ENCODE peak calls at places on chromosomes 16 and 17, in nine cellular contexts. I, J, W, Z, D, G, S, R and C are unnamed samples.

GRCh38 chr17:45231481-45232116 is 9.9 kb downstream of the FMNL1 start:
- DNase-seq in R (no peak), Z (peak; percentile 40), I (no peak), D (no peak), G (peak; percentile 78), S (peak; percentile 56), J (no peak), W (no peak), C (peak; percentile 44)

GRCh38 chr17:41329279-41329925 is 13.9 kb upstream of the KRTAP17-1 start:
- DNase-seq in G (peak; percentile 78), I (no peak), J (no peak), S (peak; percentile 41), Z (peak; percentile 41), D (peak; percentile 51), R (peak; percentile 56), W (no peak), C (peak; percentile 35)

GRCh38 chr17:21019976-21020575 is 22.7 kb downstream of the USP22 start:
- DNase-seq in J (no peak), Z (peak; percentile 49), W (peak; percentile 58), S (peak; percentile 55), R (no peak), I (no peak), D (no peak), G (no peak), C (no peak)

GRCh38 chr16:2819939-2820835 is 3.1 kb downstream of the PRSS21 start:
- DNase-seq in W (peak; percentile 1), R (no peak), D (no peak), S (no peak), Z (no peak), I (no peak), J (no peak), G (no peak), C (no peak)

GRCh38 chr17:20995164-20995872 is 47.5 kb downstream of the USP22 start:
- DNase-seq in S (no peak), D (no peak), W (no peak), Z (peak; percentile 3), G (no peak), I (no peak), R (no peak), J (no peak), C (no peak)

GRCh38 chr16:84117482-84117843 is 721 bp upstream of the MBTPS1 start:
- DNase-seq in I (peak; percentile 22), S (no peak), R (peak; percentile 31), D (no peak), J (no peak), G (no peak), W (no peak), Z (peak; percentile 21), C (peak; percentile 30)

GRCh38 chr17:7383742-7384488 is 3.0 kb downstream of the TNK1 start:
- DNase-seq in S (peak; percentile 34), Z (no peak), W (no peak), D (no peak), G (peak; percentile 92), I (no peak), R (peak; percentile 13), J (peak; percentile 42), C (peak; percentile 42)

GRCh38 chr16:27177031-27177774 is 26.1 kb upstream of the KDM8 start:
- DNase-seq in S (no peak), W (no peak), R (peak; percentile 93), G (no peak), D (no peak), J (no peak), Z (no peak), I (no peak), C (no peak)

GRCh38 chr17:72572604-72573491 is 452.0 kb downstream of the SOX9 start:
- DNase-seq in W (no peak), G (no peak), R (peak; percentile 70), I (no peak), J (no peak), S (no peak), Z (no peak), D (no peak), C (no peak)

GRCh38 chr17:8080208-8080798 is 7.2 kb downstream of the ALOX12B start:
- DNase-seq in S (no peak), J (no peak), R (no peak), D (no peak), W (no peak), Z (no peak), G (no peak), I (no peak), C (no peak)

GRCh38 chr17:82487898-82488297 is 29.4 kb downstream of the NARF start:
- DNase-seq in R (no peak), S (no peak), I (no peak), W (no peak), D (no peak), G (no peak), J (peak; percentile 73), Z (no peak), C (peak; percentile 83)

GRCh38 chr16:89365044-89365467 is 125.3 kb downstream of the ANKRD11 start:
- DNase-seq in D (no peak), S (no peak), W (no peak), R (peak; percentile 95), I (no peak), Z (no peak), G (no peak), J (no peak), C (no peak)

GRCh38 chr16:52384378-52384777 is 162.6 kb downstream of the TOX3 start:
- DNase-seq in J (no peak), R (no peak), D (no peak), W (no peak), Z (no peak), G (no peak), I (no peak), S (no peak), C (no peak)

GRCh38 chr17:8455660-8456059 is 20.0 kb downstream of the NDEL1 start:
- DNase-seq in S (no peak), D (no peak), J (no peak), W (no peak), R (no peak), G (no peak), I (no peak), Z (no peak), C (no peak)

GRCh38 chr16:89918453-89919347 is at the start of gene MC1R:
- DNase-seq in S (no peak), J (no peak), Z (no peak), G (peak; percentile 78), D (no peak), R (peak; percentile 21), I (no peak), W (no peak), C (no peak)

DNA sequence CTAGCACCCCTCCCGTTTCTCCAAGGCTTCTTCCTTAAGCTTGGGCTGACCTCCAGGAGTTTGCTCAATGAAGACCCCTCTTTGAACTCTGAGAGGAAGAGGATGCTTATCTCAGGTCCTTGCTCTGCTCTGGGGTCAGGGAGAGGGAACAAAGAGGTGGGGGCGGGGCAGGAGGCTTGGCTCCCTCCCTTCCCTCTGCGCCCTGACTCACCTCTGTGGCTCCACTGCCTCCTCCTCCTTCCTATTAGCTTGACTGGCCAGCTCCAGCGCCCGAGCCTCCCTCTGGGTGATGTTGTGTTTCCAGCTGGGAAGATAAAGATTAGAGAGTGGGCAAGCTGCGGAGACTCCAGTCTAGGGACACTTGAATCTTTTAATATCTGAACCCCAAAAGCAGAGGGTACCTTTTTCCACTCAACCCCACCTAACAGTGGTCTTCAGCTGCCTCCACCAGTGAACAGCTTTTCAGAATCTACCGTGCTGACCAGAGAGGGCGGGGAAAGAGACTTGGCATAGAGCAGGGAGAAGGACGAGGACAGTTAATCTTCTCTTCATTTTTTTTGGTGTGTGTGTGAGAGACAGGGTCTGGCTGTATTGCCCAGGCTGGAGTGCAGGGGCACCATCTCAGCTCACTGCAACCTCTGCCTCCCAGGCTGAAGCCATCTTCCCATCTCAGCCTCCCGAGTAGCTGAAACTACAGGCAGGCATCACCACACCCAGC is 6.7 kb downstream of the GIP start:
- DNase-seq in R (peak; percentile 63), W (no peak), D (peak; percentile 38), G (peak; percentile 66), S (no peak), Z (no peak), J (no peak), I (no peak), C (no peak)
- TF ChIP-seq POLR2A in R (no peak), W (no peak), D (no peak), G (no peak), S (no peak), Z (no peak), J (no peak), I (no peak), C (no peak)

GRCh38 chr16:74307383-74307782 is 10.8 kb downstream of the PSMD7 start:
- DNase-seq in S (no peak), R (no peak), G (no peak), W (no peak), I (no peak), Z (no peak), D (no peak), J (no peak), C (no peak)
- TF ChIP-seq POLR2A in S (no peak), R (no peak), G (no peak), W (no peak), I (no peak), Z (no peak), D (no peak), J (no peak), C (no peak)

GRCh38 chr16:81172769-81173658 is 65.5 kb upstream of the BCO1 start:
- DNase-seq in D (no peak), I (no peak), J (no peak), W (no peak), Z (no peak), R (no peak), S (no peak), G (no peak), C (no peak)
- TF ChIP-seq POLR2A in D (no peak), I (no peak), J (no peak), W (no peak), Z (no peak), R (no peak), S (no peak), G (no peak), C (no peak)

GRCh38 chr17:32518856-32519768 is 32.3 kb downstream of the CDK5R1 start:
- DNase-seq in Z (peak; percentile 42), R (no peak), G (peak; percentile 84), W (peak; percentile 27), D (peak; percentile 42), J (peak; percentile 48), I (no peak), S (peak; percentile 63), C (peak; percentile 70)
- TF ChIP-seq POLR2A in Z (no peak), R (no peak), G (no peak), W (no peak), D (no peak), J (no peak), I (no peak), S (no peak), C (no peak)

DNA sequence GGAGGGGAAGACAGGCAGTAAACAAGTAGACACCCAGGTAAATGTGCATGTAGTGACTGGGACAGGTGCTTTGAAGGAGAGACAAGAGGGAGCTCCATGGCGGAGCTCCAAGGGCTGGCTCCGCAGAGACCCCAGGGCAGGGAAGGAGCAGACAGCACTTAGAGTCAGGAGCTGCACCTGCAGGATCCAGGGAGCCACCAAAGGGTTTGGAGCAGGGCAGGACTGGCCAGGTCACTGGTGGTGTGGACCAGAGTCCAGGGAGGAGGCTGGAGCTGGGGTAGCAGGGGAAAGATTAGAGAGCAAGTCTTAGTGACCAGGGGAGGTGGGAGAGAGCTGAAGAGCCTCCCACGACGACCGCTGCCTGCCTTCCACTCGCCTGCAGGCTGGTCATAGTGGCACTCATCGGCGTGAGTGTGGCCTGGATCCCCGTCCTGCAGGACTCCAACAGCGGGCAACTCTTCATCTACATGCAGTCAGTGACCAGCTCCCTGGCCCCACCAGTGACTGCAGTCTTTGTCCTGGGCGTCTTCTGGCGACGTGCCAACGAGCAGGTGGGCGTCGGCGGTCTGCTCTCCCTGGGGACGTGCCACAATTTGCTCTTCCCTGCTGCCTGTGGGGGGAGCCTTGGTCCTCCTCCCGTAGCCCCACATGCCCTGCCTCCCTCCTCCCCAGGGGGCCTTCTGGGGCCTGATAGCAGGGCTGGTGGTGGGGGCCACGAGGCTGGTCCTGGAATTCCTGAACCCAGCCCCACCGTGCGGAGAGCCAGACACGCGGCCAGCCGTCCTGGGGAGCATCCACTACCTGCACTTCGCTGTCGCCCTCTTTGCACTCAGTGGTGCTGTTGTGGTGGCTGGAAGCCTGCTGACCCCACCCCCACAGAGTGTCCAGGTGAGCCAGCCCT is 14.7 kb upstream of the FAM83G start:
- DNase-seq in R (no peak), J (peak; percentile 19), I (no peak), W (no peak), Z (peak; percentile 7), G (no peak), S (no peak), D (no peak), C (no peak)
- TF ChIP-seq POLR2A in R (no peak), J (no peak), I (no peak), W (no peak), Z (no peak), G (no peak), S (no peak), D (no peak), C (no peak)